ENCODE peak calls at places on chromosomes 4 and X, in six cellular contexts. One of them, this sample, is unnamed.

GRCh38 chrX:97842468-97843199 is 958.9 kb downstream of the RPA4 start:
- DNase-seq in activated T-cell treated with anti-CD3 and anti-CD28 coated beads, Interleukin-2, amount 50 U/mL, for 72 hours: no peak
- DNase-seq in GM23338: no peak
- DNase-seq in GM13977: no peak
- DNase-seq in endothelial cell: no peak
- DNase-seq in progenitor cell of endocrine pancreas: no peak
- DNase-seq in this sample: peak

GRCh38 chrX:67604979-67605703 is 61.3 kb downstream of the AR start:
- DNase-seq in GM23338: peak
- DNase-seq in activated T-cell treated with anti-CD3 and anti-CD28 coated beads, Interleukin-2, amount 50 U/mL, for 72 hours: no peak
- DNase-seq in progenitor cell of endocrine pancreas: no peak
- DNase-seq in GM13977: no peak
- DNase-seq in endothelial cell: no peak
- DNase-seq in this sample: no peak

GRCh38 chr4:75654905-75655304 is 18.3 kb downstream of the G3BP2 start:
- DNase-seq in GM23338: no peak
- DNase-seq in endothelial cell: no peak
- DNase-seq in progenitor cell of endocrine pancreas: no peak
- DNase-seq in activated T-cell treated with anti-CD3 and anti-CD28 coated beads, Interleukin-2, amount 50 U/mL, for 72 hours: no peak
- DNase-seq in GM13977: no peak
- DNase-seq in this sample: no peak

GRCh38 chr4:97498875-97499274 is 644.4 kb downstream of the STPG2 start:
- DNase-seq in GM23338: no peak
- DNase-seq in GM13977: no peak
- DNase-seq in activated T-cell treated with anti-CD3 and anti-CD28 coated beads, Interleukin-2, amount 50 U/mL, for 72 hours: no peak
- DNase-seq in endothelial cell: no peak
- DNase-seq in progenitor cell of endocrine pancreas: no peak
- DNase-seq in this sample: no peak

GRCh38 chr4:110636677-110637407 is 14.0 kb upstream of the PITX2 start:
- DNase-seq in activated T-cell treated with anti-CD3 and anti-CD28 coated beads, Interleukin-2, amount 50 U/mL, for 72 hours: no peak
- DNase-seq in endothelial cell: peak
- DNase-seq in GM13977: no peak
- DNase-seq in progenitor cell of endocrine pancreas: no peak
- DNase-seq in GM23338: peak
- DNase-seq in this sample: no peak

GRCh38 chr4:85414972-85415371 is 60.0 kb upstream of the ARHGAP24 start:
- DNase-seq in GM23338: no peak
- DNase-seq in activated T-cell treated with anti-CD3 and anti-CD28 coated beads, Interleukin-2, amount 50 U/mL, for 72 hours: no peak
- DNase-seq in endothelial cell: no peak
- DNase-seq in GM13977: no peak
- DNase-seq in progenitor cell of endocrine pancreas: no peak
- DNase-seq in this sample: no peak

GRCh38 chrX:10085223-10085622 is 71.6 kb upstream of the CLCN4 start:
- DNase-seq in GM23338: no peak
- DNase-seq in progenitor cell of endocrine pancreas: no peak
- DNase-seq in activated T-cell treated with anti-CD3 and anti-CD28 coated beads, Interleukin-2, amount 50 U/mL, for 72 hours: no peak
- DNase-seq in endothelial cell: no peak
- DNase-seq in GM13977: no peak
- DNase-seq in this sample: no peak

GRCh38 chr4:122777846-122778501 is 45.5 kb downstream of the BBS12 start:
- DNase-seq in GM13977: no peak
- DNase-seq in progenitor cell of endocrine pancreas: no peak
- DNase-seq in activated T-cell treated with anti-CD3 and anti-CD28 coated beads, Interleukin-2, amount 50 U/mL, for 72 hours: no peak
- DNase-seq in GM23338: no peak
- DNase-seq in endothelial cell: no peak
- DNase-seq in this sample: no peak

GRCh38 chr4:41334182-41334581 is 77.5 kb downstream of the UCHL1 start:
- DNase-seq in progenitor cell of endocrine pancreas: no peak
- DNase-seq in GM13977: no peak
- DNase-seq in endothelial cell: no peak
- DNase-seq in activated T-cell treated with anti-CD3 and anti-CD28 coated beads, Interleukin-2, amount 50 U/mL, for 72 hours: no peak
- DNase-seq in GM23338: no peak
- DNase-seq in this sample: no peak

GRCh38 chr4:118760493-118760892 is 75.3 kb downstream of the METTL14 start:
- DNase-seq in GM13977: no peak
- DNase-seq in GM23338: no peak
- DNase-seq in endothelial cell: no peak
- DNase-seq in progenitor cell of endocrine pancreas: no peak
- DNase-seq in activated T-cell treated with anti-CD3 and anti-CD28 coated beads, Interleukin-2, amount 50 U/mL, for 72 hours: no peak
- DNase-seq in this sample: no peak

GRCh38 chr4:140047017-140047640 is 106.9 kb downstream of the MAML3 start:
- DNase-seq in endothelial cell: no peak
- DNase-seq in progenitor cell of endocrine pancreas: no peak
- DNase-seq in GM23338: peak
- DNase-seq in activated T-cell treated with anti-CD3 and anti-CD28 coated beads, Interleukin-2, amount 50 U/mL, for 72 hours: no peak
- DNase-seq in GM13977: no peak
- DNase-seq in this sample: no peak

GRCh38 chr4:176837176-176837915 is 44.6 kb upstream of the VEGFC start:
- DNase-seq in endothelial cell: no peak
- DNase-seq in progenitor cell of endocrine pancreas: no peak
- DNase-seq in GM13977: no peak
- DNase-seq in activated T-cell treated with anti-CD3 and anti-CD28 coated beads, Interleukin-2, amount 50 U/mL, for 72 hours: no peak
- DNase-seq in GM23338: no peak
- DNase-seq in this sample: no peak

GRCh38 chr4:146916479-146917076 is 29.1 kb downstream of the TTC29 start:
- DNase-seq in activated T-cell treated with anti-CD3 and anti-CD28 coated beads, Interleukin-2, amount 50 U/mL, for 72 hours: peak
- DNase-seq in GM23338: peak
- DNase-seq in GM13977: peak
- DNase-seq in progenitor cell of endocrine pancreas: no peak
- DNase-seq in endothelial cell: peak
- DNase-seq in this sample: peak

GRCh38 chrX:38891641-38892413 is 90.6 kb downstream of the MID1IP1 start:
- DNase-seq in endothelial cell: no peak
- DNase-seq in activated T-cell treated with anti-CD3 and anti-CD28 coated beads, Interleukin-2, amount 50 U/mL, for 72 hours: peak
- DNase-seq in GM13977: peak
- DNase-seq in GM23338: no peak
- DNase-seq in progenitor cell of endocrine pancreas: no peak
- DNase-seq in this sample: peak

GRCh38 chrX:12891915-12892506 is 14.4 kb upstream of the TLR8 start:
- DNase-seq in endothelial cell: no peak
- DNase-seq in GM13977: peak
- DNase-seq in progenitor cell of endocrine pancreas: no peak
- DNase-seq in activated T-cell treated with anti-CD3 and anti-CD28 coated beads, Interleukin-2, amount 50 U/mL, for 72 hours: no peak
- DNase-seq in GM23338: no peak
- DNase-seq in this sample: no peak

GRCh38 chrX:17629519-17629918 is 107.8 kb upstream of the SCML1 start:
- DNase-seq in endothelial cell: no peak
- DNase-seq in GM13977: no peak
- DNase-seq in progenitor cell of endocrine pancreas: no peak
- DNase-seq in GM23338: no peak
- DNase-seq in activated T-cell treated with anti-CD3 and anti-CD28 coated beads, Interleukin-2, amount 50 U/mL, for 72 hours: no peak
- DNase-seq in this sample: no peak